ENCODE peak calls at places on chromosome 21, in six cellular contexts. C is neuronal stem cell, Z is H1, N is IMR-90, P is H9, J is trophoblast cell. W is an unnamed sample.

GRCh38 chr21:36608251-36608650 is 90.7 kb upstream of the SIM2 start:
- DNase-seq in J (no peak), C (no peak), N (no peak), Z (no peak), P (no peak), W (no peak)

GRCh38 chr21:32386195-32386870 is 6.5 kb downstream of the URB1 start:
- DNase-seq in P (no peak), N (no peak), J (no peak), C (no peak), Z (no peak), W (no peak)

GRCh38 chr21:34592573-34592972 is 22.3 kb downstream of the RCAN1 start:
- DNase-seq in P (no peak), N (no peak), J (no peak), C (no peak), Z (no peak), W (peak; percentile 56)

GRCh38 chr21:15301014-15301413 is 236.2 kb upstream of the NRIP1 start:
- DNase-seq in N (no peak), P (no peak), J (no peak), Z (no peak), C (peak; percentile 15), W (no peak)

GRCh38 chr21:29243188-29243587 is 55.5 kb upstream of the BACH1 start:
- DNase-seq in J (no peak), C (no peak), N (no peak), Z (no peak), P (no peak), W (no peak)

GRCh38 chr21:15732290-15732995 is 2.7 kb downstream of the USP25 start:
- DNase-seq in N (peak; percentile 51), C (no peak), P (no peak), Z (no peak), J (peak; percentile 57), W (peak; percentile 76)

GRCh38 chr21:36854391-36854790 is 112.1 kb downstream of the HLCS start:
- DNase-seq in J (peak; percentile 63), N (peak; percentile 34), Z (peak; percentile 81), C (peak; percentile 62), P (peak; percentile 66), W (peak; percentile 63)

GRCh38 chr21:18147678-18148077 is 97.0 kb upstream of the CHODL start:
- DNase-seq in C (no peak), P (no peak), Z (no peak), N (no peak), J (no peak), W (peak; percentile 85)

GRCh38 chr21:31710586-31710985 is 21.3 kb downstream of the SCAF4 start:
- DNase-seq in N (peak; percentile 82), C (no peak), J (peak; percentile 94), Z (no peak), P (no peak), W (no peak)

GRCh38 chr21:44316277-44316900 is 16.5 kb downstream of the PFKL start:
- DNase-seq in N (no peak), P (no peak), C (no peak), Z (no peak), J (no peak), W (no peak)

GRCh38 chr21:43866233-43866632 is 1.2 kb downstream of the AGPAT3 start:
- DNase-seq in P (no peak), N (peak; percentile 57), J (peak; percentile 10), Z (no peak), C (no peak), W (peak; percentile 59)

GRCh38 chr21:24941316-24942185 is 665.7 kb downstream of the MRPL39 start:
- DNase-seq in C (no peak), P (no peak), J (no peak), N (no peak), Z (no peak), W (no peak)

GRCh38 chr21:17612565-17613241 is at the start of gene BTG3:
- DNase-seq in C (peak; percentile 76), Z (peak; percentile 88), J (peak; percentile 79), P (peak; percentile 80), N (peak; percentile 76), W (peak; percentile 76)

GRCh38 chr21:33801424-33802405 is 113.9 kb downstream of the ATP5PO start:
- DNase-seq in P (no peak), Z (no peak), N (peak; percentile 80), J (peak; percentile 93), C (no peak), W (peak; percentile 31)

GRCh38 chr21:16423921-16424320 is 694.1 kb downstream of the USP25 start:
- DNase-seq in Z (no peak), P (no peak), J (no peak), C (no peak), N (no peak), W (no peak)

GRCh38 chr21:37462087-37462861 is 95.7 kb downstream of the DYRK1A start:
- DNase-seq in Z (no peak), J (no peak), N (no peak), C (no peak), P (no peak), W (no peak)

GRCh38 chr21:27569831-27570230 is 602.9 kb upstream of the ADAMTS5 start:
- DNase-seq in J (peak; percentile 28), N (no peak), C (no peak), P (no peak), Z (no peak), W (peak; percentile 17)

GRCh38 chr21:36994501-36995189 is 11.9 kb upstream of the RIPPLY3 start:
- DNase-seq in P (peak; percentile 87), J (peak; percentile 61), Z (peak; percentile 81), C (no peak), N (no peak), W (no peak)

GRCh38 chr21:31425158-31425557 is 81.1 kb upstream of the TIAM1 start:
- DNase-seq in N (no peak), Z (peak; percentile 48), C (peak; percentile 37), J (no peak), P (peak; percentile 29), W (no peak)

GRCh38 chr21:36602735-36603134 is 96.2 kb upstream of the SIM2 start:
- DNase-seq in N (no peak), P (no peak), Z (no peak), J (no peak), C (no peak), W (no peak)

GRCh38 chr21:28773036-28773435 is 219.6 kb downstream of the LTN1 start:
- DNase-seq in J (no peak), N (no peak), Z (no peak), C (no peak), P (no peak), W (no peak)

GRCh38 chr21:33654412-33654811 is 12.1 kb downstream of the ITSN1 start:
- DNase-seq in N (no peak), P (no peak), C (no peak), J (no peak), Z (no peak), W (no peak)

GRCh38 chr21:37914211-37914900 is 1.9 kb downstream of the KCNJ6 start:
- DNase-seq in J (peak; percentile 43), N (peak; percentile 22), C (peak; percentile 69), Z (peak; percentile 91), P (peak; percentile 84), W (peak; percentile 54)

GRCh38 chr21:45409466-45410150 is 4.6 kb downstream of the COL18A1 start:
- DNase-seq in C (no peak), N (no peak), J (no peak), P (no peak), Z (no peak), W (no peak)

GRCh38 chr21:45410151-45410864 is 5.3 kb downstream of the COL18A1 start:
- DNase-seq in C (no peak), N (no peak), P (no peak), Z (no peak), J (no peak), W (no peak)

GRCh38 chr21:45411810-45412206 is 6.8 kb downstream of the COL18A1 start:
- DNase-seq in J (no peak), N (no peak), C (no peak), P (no peak), Z (no peak), W (no peak)

GRCh38 chr21:45412491-45412890 is 7.5 kb downstream of the COL18A1 start:
- DNase-seq in P (no peak), C (no peak), J (no peak), N (no peak), Z (no peak), W (no peak)

GRCh38 chr21:45410865-45411809 is 6.2 kb downstream of the COL18A1 start:
- DNase-seq in C (no peak), Z (no peak), N (no peak), J (no peak), P (no peak), W (peak; percentile 56)
- H3K14ac ChIP-seq in C (no peak overlapping the region), Z (no peak overlapping the region), N (no peak overlapping the region), J (peak overlapping the region; percentile 16), P (no peak overlapping the region), W (no peak overlapping the region)

GRCh38 chr21:42699196-42699595 is 45.8 kb downstream of the PDE9A start:
- DNase-seq in Z (no peak), N (no peak), C (no peak), P (peak; percentile 20), J (no peak), W (no peak)
- H3K23ac ChIP-seq in Z (no peak overlapping the region), N (no peak overlapping the region), C (no peak overlapping the region), P (no peak overlapping the region), J (no peak overlapping the region), W (no peak overlapping the region)

GRCh38 chr21:26409735-26410134 is 163.4 kb downstream of the CYYR1 start:
- DNase-seq in N (no peak), P (no peak), J (no peak), C (no peak), Z (no peak), W (no peak)

GRCh38 chr21:26405071-26405470 is 168.0 kb downstream of the CYYR1 start:
- DNase-seq in Z (no peak), P (no peak), C (no peak), J (peak; percentile 92), N (peak; percentile 18), W (peak; percentile 8)

GRCh38 chr21:26404288-26404687 is 168.8 kb downstream of the CYYR1 start:
- DNase-seq in Z (no peak), C (no peak), J (no peak), N (no peak), P (no peak), W (no peak)

GRCh38 chr21:26405735-26406361 is 167.2 kb downstream of the CYYR1 start:
- DNase-seq in J (peak; percentile 90), C (no peak), Z (no peak), P (peak; percentile 36), N (peak; percentile 72), W (peak; percentile 79)
- H3K4ac ChIP-seq in J (no peak overlapping the region), C (no peak overlapping the region), Z (no peak overlapping the region), P (no peak overlapping the region), N (no peak overlapping the region), W (no peak overlapping the region)

GRCh38 chr21:39024538-39024937 is 158.7 kb downstream of the PSMG1 start:
- DNase-seq in N (no peak), C (no peak), J (no peak), P (no peak), Z (no peak), W (no peak)
- H3K14ac ChIP-seq in N (no peak overlapping the region), C (no peak overlapping the region), J (no peak overlapping the region), P (no peak overlapping the region), Z (no peak overlapping the region), W (no peak overlapping the region)

GRCh38 chr21:41754481-41754891 is 12.4 kb downstream of the RIPK4 start:
- DNase-seq in Z (no peak), P (peak; percentile 59), J (peak; percentile 87), N (no peak), C (no peak), W (no peak)
- H3K23ac ChIP-seq in Z (no peak overlapping the region), P (no peak overlapping the region), J (no peak overlapping the region), N (no peak overlapping the region), C (peak overlapping the region; percentile 29), W (no peak overlapping the region)